ENCODE peak calls at places on chromosomes 3 and 15, in five cellular contexts. One of them, this sample, is unnamed. For H3K27me3 and H3K36me3, the result is how much of the 10 kb centered on the place peaks cover.

GRCh38 chr3:49199244-49199899 is 28.0 kb downstream of the KLHDC8B start:
- DNase-seq in lower lobe of right lung: peak
- DNase-seq in spleen: peak
- DNase-seq in WERI-Rb-1: no peak
- DNase-seq in upper lobe of right lung: peak
- DNase-seq in this sample: no peak

GRCh38 chr3:40387895-40388254 is 891 bp downstream of the ENTPD3 start:
- DNase-seq in spleen: no peak
- DNase-seq in WERI-Rb-1: no peak
- DNase-seq in upper lobe of right lung: no peak
- DNase-seq in lower lobe of right lung: no peak
- DNase-seq in this sample: no peak

GRCh38 chr3:4935347-4935746 is 43.9 kb upstream of the BHLHE40 start:
- DNase-seq in upper lobe of right lung: no peak
- DNase-seq in WERI-Rb-1: no peak
- DNase-seq in lower lobe of right lung: no peak
- DNase-seq in spleen: no peak
- DNase-seq in this sample: no peak

GRCh38 chr3:42012378-42012934 is 50.6 kb upstream of the ULK4 start:
- DNase-seq in WERI-Rb-1: no peak
- DNase-seq in upper lobe of right lung: no peak
- DNase-seq in lower lobe of right lung: no peak
- DNase-seq in spleen: no peak
- DNase-seq in this sample: no peak

GRCh38 chr15:28977377-28978010 is 91.7 kb downstream of the APBA2 start:
- DNase-seq in WERI-Rb-1: no peak
- DNase-seq in upper lobe of right lung: no peak
- DNase-seq in spleen: peak
- DNase-seq in lower lobe of right lung: no peak
- DNase-seq in this sample: peak

GRCh38 chr3:132262305-132262704 is 54.9 kb upstream of the ACP3 start:
- DNase-seq in WERI-Rb-1: no peak
- DNase-seq in spleen: no peak
- DNase-seq in upper lobe of right lung: no peak
- DNase-seq in lower lobe of right lung: no peak
- DNase-seq in this sample: no peak

GRCh38 chr15:89335289-89336041 is 841 bp upstream of the POLG start:
- DNase-seq in lower lobe of right lung: no peak
- DNase-seq in WERI-Rb-1: peak
- DNase-seq in spleen: no peak
- DNase-seq in upper lobe of right lung: no peak
- DNase-seq in this sample: no peak

GRCh38 chr15:74373731-74374647 is 6.5 kb upstream of the CYP11A1 start:
- DNase-seq in spleen: peak
- DNase-seq in WERI-Rb-1: peak
- DNase-seq in lower lobe of right lung: peak
- DNase-seq in upper lobe of right lung: peak
- DNase-seq in this sample: peak

GRCh38 chr15:38038659-38039442 is 104.4 kb downstream of the TMCO5A start:
- DNase-seq in lower lobe of right lung: no peak
- DNase-seq in spleen: no peak
- DNase-seq in WERI-Rb-1: no peak
- DNase-seq in upper lobe of right lung: no peak
- DNase-seq in this sample: no peak

GRCh38 chr3:32460031-32460749 is 42.5 kb downstream of the CMTM6 start:
- DNase-seq in upper lobe of right lung: no peak
- DNase-seq in lower lobe of right lung: no peak
- DNase-seq in spleen: peak
- DNase-seq in WERI-Rb-1: no peak
- DNase-seq in this sample: no peak

GRCh38 chr15:75538376-75538775 is 40.7 kb downstream of the PTPN9 start:
- DNase-seq in spleen: no peak
- DNase-seq in upper lobe of right lung: no peak
- DNase-seq in WERI-Rb-1: no peak
- DNase-seq in lower lobe of right lung: no peak
- DNase-seq in this sample: no peak

GRCh38 chr3:175247629-175248028 is 388.5 kb downstream of the NAALADL2 start:
- DNase-seq in WERI-Rb-1: no peak
- DNase-seq in upper lobe of right lung: no peak
- DNase-seq in spleen: no peak
- DNase-seq in lower lobe of right lung: no peak
- DNase-seq in this sample: no peak

GRCh38 chr15:93378547-93378946 is 289.5 kb upstream of the RGMA start:
- DNase-seq in lower lobe of right lung: no peak
- DNase-seq in WERI-Rb-1: no peak
- DNase-seq in spleen: no peak
- DNase-seq in upper lobe of right lung: no peak
- DNase-seq in this sample: no peak

GRCh38 chr3:94303897-94304296 is 241.0 kb downstream of the NSUN3 start:
- DNase-seq in lower lobe of right lung: no peak
- DNase-seq in WERI-Rb-1: no peak
- DNase-seq in upper lobe of right lung: no peak
- DNase-seq in spleen: no peak
- DNase-seq in this sample: peak

GRCh38 chr15:100726426-100727190 is 124.2 kb downstream of the ASB7 start:
- DNase-seq in upper lobe of right lung: no peak
- DNase-seq in WERI-Rb-1: no peak
- DNase-seq in spleen: no peak
- DNase-seq in lower lobe of right lung: no peak
- DNase-seq in this sample: no peak

GRCh38 chr3:18807593-18807992 is 340.7 kb upstream of the KCNH8 start:
- DNase-seq in upper lobe of right lung: no peak
- DNase-seq in WERI-Rb-1: no peak
- DNase-seq in lower lobe of right lung: no peak
- DNase-seq in spleen: no peak
- DNase-seq in this sample: no peak

GRCh38 chr3:24237971-24238767 is 256.5 kb downstream of the THRB start:
- DNase-seq in upper lobe of right lung: no peak
- DNase-seq in spleen: no peak
- DNase-seq in lower lobe of right lung: no peak
- DNase-seq in WERI-Rb-1: peak
- DNase-seq in this sample: peak

GRCh38 chr3:118144919-118145318 is 889.7 kb downstream of the IGSF11 start:
- DNase-seq in upper lobe of right lung: no peak
- DNase-seq in WERI-Rb-1: peak
- DNase-seq in lower lobe of right lung: no peak
- DNase-seq in spleen: no peak
- DNase-seq in this sample: no peak

GRCh38 chr3:131053021-131053420 is 26.3 kb downstream of the NEK11 start:
- DNase-seq in spleen: no peak
- DNase-seq in upper lobe of right lung: no peak
- DNase-seq in lower lobe of right lung: no peak
- DNase-seq in WERI-Rb-1: no peak
- DNase-seq in this sample: no peak

GRCh38 chr15:47719730-47720129 is 2.4 kb downstream of the SEMA6D start:
- DNase-seq in upper lobe of right lung: no peak
- DNase-seq in WERI-Rb-1: no peak
- DNase-seq in spleen: no peak
- DNase-seq in lower lobe of right lung: no peak
- DNase-seq in this sample: no peak

GRCh38 chr15:30041868-30042267 is 40.9 kb upstream of the GOLGA8J start:
- DNase-seq in upper lobe of right lung: no peak
- DNase-seq in WERI-Rb-1: no peak
- DNase-seq in spleen: no peak
- DNase-seq in lower lobe of right lung: no peak
- DNase-seq in this sample: no peak

DNA sequence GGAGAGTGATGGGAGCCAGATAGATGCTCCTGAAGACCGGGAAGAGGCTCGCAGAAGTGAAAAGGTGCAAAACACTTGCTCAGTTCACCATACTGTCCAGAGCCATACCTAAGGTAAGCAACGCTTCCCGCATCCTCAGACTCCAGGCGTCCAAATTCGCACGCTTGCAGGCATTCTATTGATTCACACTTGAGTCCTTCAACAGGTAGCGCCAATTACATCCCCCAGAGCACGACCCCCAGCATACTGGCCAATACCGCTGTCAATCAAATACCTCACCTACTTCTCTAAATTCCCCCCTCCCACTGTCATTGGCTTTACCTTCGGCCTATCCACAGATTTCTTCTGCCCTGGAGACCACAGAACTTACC is 361 bp upstream of the STXBP5L start:
- DNase-seq in lower lobe of right lung: no peak
- DNase-seq in WERI-Rb-1: no peak
- DNase-seq in upper lobe of right lung: no peak
- DNase-seq in spleen: no peak
- DNase-seq in this sample: no peak
- H3K27me3 ChIP-seq in lower lobe of right lung: half or more
- H3K27me3 ChIP-seq in WERI-Rb-1: under half
- H3K27me3 ChIP-seq in upper lobe of right lung: half or more
- H3K27me3 ChIP-seq in spleen: under half
- H3K27me3 ChIP-seq in this sample: half or more

DNA sequence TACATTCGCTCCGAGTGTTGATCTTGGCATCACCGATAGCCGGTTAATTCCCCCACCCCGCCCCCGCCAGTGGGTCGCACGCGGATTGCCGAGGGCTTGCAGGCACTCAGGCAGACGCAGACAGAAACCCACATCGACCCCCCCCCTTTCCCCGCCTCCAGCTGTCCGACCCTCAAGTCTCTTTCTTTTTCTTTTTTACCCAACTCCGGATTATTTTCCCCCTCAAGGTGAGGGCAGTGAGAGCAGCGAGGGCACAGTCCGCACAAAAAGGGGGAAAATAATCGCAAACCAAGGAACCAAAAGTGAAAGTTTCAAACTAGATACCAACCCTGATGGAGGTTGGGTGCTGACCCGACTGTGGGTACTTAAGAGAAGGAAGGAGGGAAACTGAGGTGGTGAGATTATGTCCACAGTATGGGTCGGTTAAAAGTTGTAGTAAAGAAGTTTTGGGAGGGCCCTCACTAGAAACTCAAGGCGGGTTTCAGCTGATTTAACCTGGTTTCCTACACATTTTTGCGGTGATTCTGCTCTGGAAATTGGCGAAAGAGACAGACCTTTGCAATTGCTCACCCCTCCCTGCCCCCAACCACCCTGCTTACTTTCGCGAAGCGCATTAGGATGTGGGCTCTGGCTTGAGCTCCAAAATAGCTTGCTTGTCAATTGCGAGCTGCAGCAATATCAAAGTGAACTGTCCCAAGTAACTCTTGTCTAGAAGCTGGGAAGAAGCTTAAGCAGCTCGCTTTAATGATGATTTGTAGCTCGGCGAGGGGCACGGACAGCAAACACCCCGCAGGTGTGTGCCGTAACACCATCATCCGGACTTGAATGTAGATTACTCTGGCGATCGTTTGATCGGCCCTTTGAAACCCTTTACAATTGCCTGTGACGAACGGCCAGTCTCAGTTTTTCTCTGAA is 15.7 kb downstream of the SOX2 start:
- DNase-seq in lower lobe of right lung: no peak
- DNase-seq in WERI-Rb-1: no peak
- DNase-seq in spleen: no peak
- DNase-seq in upper lobe of right lung: no peak
- DNase-seq in this sample: no peak
- H3K4me3 ChIP-seq in lower lobe of right lung: peak
- H3K4me3 ChIP-seq in WERI-Rb-1: no peak
- H3K4me3 ChIP-seq in spleen: peak
- H3K4me3 ChIP-seq in upper lobe of right lung: peak
- H3K4me3 ChIP-seq in this sample: peak

DNA sequence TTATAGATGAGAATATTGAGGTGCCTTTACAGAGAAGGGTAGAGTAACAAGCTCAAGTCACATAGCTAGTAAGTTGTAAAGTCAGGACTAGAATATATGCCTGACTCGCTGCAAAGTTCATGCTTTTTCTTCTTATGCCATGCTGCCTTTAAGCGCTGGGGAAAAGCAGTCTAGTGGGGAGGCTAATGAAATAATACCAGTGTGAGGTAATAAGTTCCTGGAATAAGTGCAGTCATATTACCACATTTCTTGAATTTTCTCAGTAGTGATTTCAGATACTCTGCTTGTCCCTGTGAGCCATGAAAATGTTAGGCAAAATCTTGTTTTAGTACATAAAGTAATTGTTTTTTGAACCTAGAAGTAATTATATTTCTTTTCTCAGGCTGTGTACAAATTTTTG is 71.8 kb downstream of the SYN2 start:
- DNase-seq in upper lobe of right lung: no peak
- DNase-seq in spleen: no peak
- DNase-seq in lower lobe of right lung: no peak
- DNase-seq in WERI-Rb-1: no peak
- DNase-seq in this sample: no peak
- H3K36me3 ChIP-seq in upper lobe of right lung: under half
- H3K36me3 ChIP-seq in spleen: under half
- H3K36me3 ChIP-seq in lower lobe of right lung: under half
- H3K36me3 ChIP-seq in WERI-Rb-1: under half
- H3K36me3 ChIP-seq in this sample: under half

DNA sequence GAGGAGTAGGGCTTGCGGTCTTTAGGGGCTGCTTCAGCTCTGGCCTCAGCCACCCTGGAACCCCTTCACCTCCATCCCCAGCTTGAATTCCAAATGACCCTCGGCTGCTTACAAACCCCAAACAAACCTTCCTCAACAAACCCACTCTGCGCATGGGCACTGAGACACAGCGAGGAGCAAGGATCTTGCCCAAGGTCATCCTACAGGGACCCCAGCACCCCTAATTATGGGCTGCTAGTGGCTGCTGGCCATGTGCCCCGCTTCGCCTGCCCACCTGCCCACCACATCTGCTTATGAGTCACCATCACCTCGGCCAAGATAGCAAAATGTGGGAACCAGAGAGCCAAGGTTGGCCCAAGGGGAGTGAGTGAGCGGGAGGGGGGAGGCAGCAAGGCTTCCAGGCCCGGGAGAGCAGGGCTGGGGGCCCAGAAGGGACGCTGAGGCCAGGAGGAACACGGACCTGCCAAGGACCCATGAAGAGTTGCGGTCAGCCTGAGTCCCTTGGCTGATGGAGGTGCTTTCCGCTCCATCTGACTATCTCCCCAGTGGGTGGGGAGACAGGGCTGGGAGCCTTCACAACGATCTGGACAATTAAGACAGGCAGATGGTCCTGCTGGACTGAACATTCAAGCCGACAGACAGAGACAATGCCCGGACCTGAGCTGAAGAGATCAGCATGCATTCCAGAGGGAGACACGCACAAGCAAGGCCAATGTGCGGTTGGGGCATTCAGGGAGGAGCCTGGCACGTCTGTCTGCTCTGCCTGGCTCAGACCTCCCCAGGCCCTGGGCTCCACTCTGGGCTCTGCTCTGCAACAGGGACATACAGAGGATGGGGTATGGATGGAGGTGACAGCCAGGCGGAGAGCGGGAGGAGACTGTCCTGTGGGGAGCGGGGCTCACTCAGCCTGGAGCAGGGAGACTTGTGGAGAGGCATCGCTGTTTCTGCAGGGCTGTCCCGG is 10.8 kb upstream of the GRIP2 start:
- DNase-seq in spleen: peak
- DNase-seq in lower lobe of right lung: no peak
- DNase-seq in upper lobe of right lung: no peak
- DNase-seq in WERI-Rb-1: peak
- DNase-seq in this sample: no peak
- H3K27me3 ChIP-seq in spleen: under half
- H3K27me3 ChIP-seq in lower lobe of right lung: under half
- H3K27me3 ChIP-seq in upper lobe of right lung: under half
- H3K27me3 ChIP-seq in WERI-Rb-1: under half
- H3K27me3 ChIP-seq in this sample: under half

GRCh38 chr15:66409565-66410108 is 22.9 kb downstream of the MAP2K1 start:
- DNase-seq in lower lobe of right lung: no peak
- DNase-seq in spleen: no peak
- DNase-seq in WERI-Rb-1: no peak
- DNase-seq in upper lobe of right lung: no peak
- DNase-seq in this sample: no peak
- H3K4me3 ChIP-seq in lower lobe of right lung: no peak
- H3K4me3 ChIP-seq in spleen: no peak
- H3K4me3 ChIP-seq in WERI-Rb-1: no peak
- H3K4me3 ChIP-seq in upper lobe of right lung: no peak
- H3K4me3 ChIP-seq in this sample: no peak

This sample was measured in MG63.